ENCODE peak calls at places on chromosomes 2 and 18, in five cellular contexts. V is A549, W is psoas muscle, Z is C1 segment of cervical spinal cord, S is AML-193. T is an unnamed sample.

GRCh38 chr2:167550448-167550847 is 662.2 kb downstream of the XIRP2 start:
- DNase-seq in S (peak; percentile 10), Z (no peak), V (peak; percentile 2), W (no peak), T (no peak)

GRCh38 chr2:170271340-170271739 is 93.4 kb downstream of the MYO3B start:
- DNase-seq in V (no peak), S (no peak), W (no peak), Z (no peak), T (no peak)

GRCh38 chr2:212032032-212032431 is 506.6 kb downstream of the ERBB4 start:
- DNase-seq in Z (no peak), S (no peak), V (no peak), W (no peak), T (no peak)

GRCh38 chr2:64841462-64841861 is 147.7 kb upstream of the SLC1A4 start:
- DNase-seq in S (peak; percentile 93), Z (no peak), V (no peak), W (no peak), T (no peak)

GRCh38 chr18:27412551-27412950 is 227.4 kb upstream of the CHST9 start:
- DNase-seq in W (no peak), S (no peak), Z (no peak), V (no peak), T (no peak)

GRCh38 chr2:158667567-158667966 is 127.5 kb upstream of the DAPL1 start:
- DNase-seq in W (no peak), S (no peak), V (no peak), Z (no peak), T (no peak)

GRCh38 chr2:183998797-183999190 is 599.5 kb upstream of the ZNF804A start:
- DNase-seq in Z (no peak), W (no peak), V (no peak), S (no peak), T (no peak)

GRCh38 chr18:42274488-42275137 is 319.6 kb downstream of the PIK3C3 start:
- DNase-seq in V (no peak), S (peak; percentile 4), Z (no peak), W (no peak), T (no peak)

GRCh38 chr2:230784840-230785239 is 72.2 kb downstream of the CAB39 start:
- DNase-seq in W (no peak), Z (no peak), V (no peak), S (no peak), T (no peak)

GRCh38 chr2:182133195-182133891 is 147.7 kb downstream of the PPP1R1C start:
- DNase-seq in Z (no peak), W (no peak), S (no peak), V (no peak), T (no peak)

GRCh38 chr2:174083843-174084458 is 118.8 kb upstream of the SP3 start:
- DNase-seq in V (no peak), S (no peak), Z (no peak), W (no peak), T (no peak)

GRCh38 chr18:54774971-54775665 is 53.2 kb upstream of the RAB27B start:
- DNase-seq in S (no peak), W (no peak), V (no peak), Z (no peak), T (no peak)

GRCh38 chr18:9537638-9538037 is 62.3 kb downstream of the RALBP1 start:
- DNase-seq in Z (no peak), S (no peak), W (no peak), V (no peak), T (no peak)

GRCh38 chr2:196718394-196718793 is 78.9 kb downstream of the CCDC150 start:
- DNase-seq in S (no peak), Z (no peak), V (no peak), W (no peak), T (no peak)

GRCh38 chr18:9722691-9723090 is 14.6 kb downstream of the RAB31 start:
- DNase-seq in S (no peak), V (no peak), Z (no peak), W (no peak), T (peak; percentile 35)

GRCh38 chr2:234588054-234588430 is 91.2 kb upstream of the ARL4C start:
- DNase-seq in S (no peak), V (no peak), W (no peak), Z (no peak), T (no peak)

GRCh38 chr2:122736279-122736678 is 980.8 kb downstream of the TSN start:
- DNase-seq in V (no peak), W (no peak), S (no peak), Z (no peak), T (no peak)

GRCh38 chr2:4981802-4982409 is 710.3 kb upstream of the SOX11 start:
- DNase-seq in V (no peak), Z (no peak), S (no peak), W (no peak), T (no peak)

GRCh38 chr2:42977236-42978174 is 185.1 kb upstream of the HAAO start:
- DNase-seq in W (no peak), Z (no peak), V (no peak), S (no peak), T (peak; percentile 46)

GRCh38 chr2:46082531-46083485 is 214.4 kb upstream of the EPAS1 start:
- DNase-seq in S (peak; percentile 84), W (no peak), V (no peak), Z (no peak), T (no peak)

GRCh38 chr18:60377778-60378469 is 5.3 kb upstream of the MC4R start:
- DNase-seq in W (no peak), S (no peak), V (no peak), Z (no peak), T (no peak)

GRCh38 chr18:38575023-38575422 is 1009.4 kb upstream of the CELF4 start:
- DNase-seq in S (no peak), V (no peak), Z (no peak), W (no peak), T (no peak)

GRCh38 chr2:223601932-223602676 is at the start of gene SCG2:
- DNase-seq in W (peak; percentile 76), V (peak; percentile 64), Z (peak; percentile 12), S (peak; percentile 38), T (peak; percentile 60)

GRCh38 chr2:45009928-45010705 is 865 bp upstream of the SIX2 start:
- DNase-seq in S (no peak), Z (no peak), V (peak; percentile 69), W (peak; percentile 93), T (peak; percentile 93)

GRCh38 chr18:11865071-11865470 is 13.9 kb downstream of the CHMP1B start:
- DNase-seq in W (no peak), V (no peak), S (no peak), Z (no peak), T (no peak)

GRCh38 chr2:74562126-74562775 is 7.7 kb downstream of the DOK1 start:
- DNase-seq in S (no peak), Z (no peak), V (no peak), W (no peak), T (no peak)

GRCh38 chr2:157182204-157182709 is 75.2 kb upstream of the GALNT5 start:
- DNase-seq in Z (peak; percentile 13), W (no peak), V (no peak), S (no peak), T (no peak)

GRCh38 chr2:74951211-74951754 is 7.2 kb upstream of the POLE4 start:
- DNase-seq in Z (no peak), V (no peak), W (no peak), S (no peak), T (no peak)

GRCh38 chr2:30627162-30627561 is 180.1 kb downstream of the CAPN13 start:
- DNase-seq in Z (no peak), S (no peak), W (no peak), V (no peak), T (no peak)

GRCh38 chr18:7876354-7876753 is 309.2 kb downstream of the PTPRM start:
- DNase-seq in Z (no peak), W (no peak), S (no peak), V (no peak), T (no peak)

GRCh38 chr2:86747708-86748627 is 27.9 kb downstream of the RMND5A start:
- DNase-seq in Z (no peak), S (peak; percentile 55), W (no peak), V (no peak), T (no peak)

GRCh38 chr18:9549405-9549804 is 65.0 kb downstream of the PPP4R1 start:
- DNase-seq in V (no peak), Z (no peak), S (no peak), W (no peak), T (no peak)

GRCh38 chr2:70978388-70979357 is at the start of gene ANKRD53:
- DNase-seq in V (no peak), S (no peak), Z (no peak), W (peak; percentile 78), T (no peak)

GRCh38 chr2:219644801-219645480 is 17.5 kb downstream of the SLC4A3 start:
- DNase-seq in W (peak; percentile 68), V (no peak), S (no peak), Z (no peak), T (no peak)

T was measured in lower leg skin.